ENCODE peak calls at places on chromosomes 13 and 19, in six cellular contexts. One of them, this sample, is unnamed.

GRCh38 chr19:18834644-18834984 is 2.9 kb downstream of the UPF1 start:
- DNase-seq in thyroid gland: no peak
- DNase-seq in epithelial cell of esophagus: no peak
- DNase-seq in hypothalamus: no peak
- DNase-seq in T47D: no peak
- DNase-seq in stimulated activated CD8-positive, alpha-beta memory T cell treated with anti-CD3 and anti-CD28 coated beads, Interleukin-7, amount 100 ng/mL, for 1 hour: no peak
- DNase-seq in this sample: no peak

GRCh38 chr19:41330946-41331678 is 21.1 kb downstream of the CCDC97 start:
- DNase-seq in thyroid gland: no peak
- DNase-seq in epithelial cell of esophagus: no peak
- DNase-seq in hypothalamus: no peak
- DNase-seq in T47D: no peak
- DNase-seq in stimulated activated CD8-positive, alpha-beta memory T cell treated with anti-CD3 and anti-CD28 coated beads, Interleukin-7, amount 100 ng/mL, for 1 hour: no peak
- DNase-seq in this sample: no peak

GRCh38 chr13:91719033-91719432 is 320.6 kb downstream of the GPC5 start:
- DNase-seq in thyroid gland: no peak
- DNase-seq in epithelial cell of esophagus: peak
- DNase-seq in hypothalamus: no peak
- DNase-seq in T47D: no peak
- DNase-seq in stimulated activated CD8-positive, alpha-beta memory T cell treated with anti-CD3 and anti-CD28 coated beads, Interleukin-7, amount 100 ng/mL, for 1 hour: no peak
- DNase-seq in this sample: no peak

GRCh38 chr19:459724-460511 is 915 bp downstream of the SHC2 start:
- DNase-seq in thyroid gland: peak
- DNase-seq in epithelial cell of esophagus: no peak
- DNase-seq in hypothalamus: peak
- DNase-seq in T47D: peak
- DNase-seq in stimulated activated CD8-positive, alpha-beta memory T cell treated with anti-CD3 and anti-CD28 coated beads, Interleukin-7, amount 100 ng/mL, for 1 hour: no peak
- DNase-seq in this sample: no peak

GRCh38 chr13:95535243-95535642 is 17.3 kb upstream of the CLDN10 start:
- DNase-seq in thyroid gland: no peak
- DNase-seq in epithelial cell of esophagus: peak
- DNase-seq in hypothalamus: no peak
- DNase-seq in T47D: peak
- DNase-seq in stimulated activated CD8-positive, alpha-beta memory T cell treated with anti-CD3 and anti-CD28 coated beads, Interleukin-7, amount 100 ng/mL, for 1 hour: no peak
- DNase-seq in this sample: no peak

GRCh38 chr13:53042897-53043296 is 14.3 kb downstream of the OLFM4 start:
- DNase-seq in thyroid gland: no peak
- DNase-seq in epithelial cell of esophagus: no peak
- DNase-seq in hypothalamus: no peak
- DNase-seq in T47D: no peak
- DNase-seq in stimulated activated CD8-positive, alpha-beta memory T cell treated with anti-CD3 and anti-CD28 coated beads, Interleukin-7, amount 100 ng/mL, for 1 hour: no peak
- DNase-seq in this sample: no peak

GRCh38 chr13:94335786-94336357 is 143.6 kb downstream of the DCT start:
- DNase-seq in thyroid gland: no peak
- DNase-seq in epithelial cell of esophagus: peak
- DNase-seq in hypothalamus: no peak
- DNase-seq in T47D: no peak
- DNase-seq in stimulated activated CD8-positive, alpha-beta memory T cell treated with anti-CD3 and anti-CD28 coated beads, Interleukin-7, amount 100 ng/mL, for 1 hour: no peak
- DNase-seq in this sample: no peak

GRCh38 chr13:31168736-31169135 is 7.0 kb upstream of the HSPH1 start:
- DNase-seq in thyroid gland: no peak
- DNase-seq in epithelial cell of esophagus: no peak
- DNase-seq in hypothalamus: no peak
- DNase-seq in T47D: no peak
- DNase-seq in stimulated activated CD8-positive, alpha-beta memory T cell treated with anti-CD3 and anti-CD28 coated beads, Interleukin-7, amount 100 ng/mL, for 1 hour: no peak
- DNase-seq in this sample: no peak

GRCh38 chr19:36401475-36401874 is 17.0 kb downstream of the ZFP82 start:
- DNase-seq in thyroid gland: no peak
- DNase-seq in epithelial cell of esophagus: no peak
- DNase-seq in hypothalamus: no peak
- DNase-seq in T47D: no peak
- DNase-seq in stimulated activated CD8-positive, alpha-beta memory T cell treated with anti-CD3 and anti-CD28 coated beads, Interleukin-7, amount 100 ng/mL, for 1 hour: no peak
- DNase-seq in this sample: no peak

GRCh38 chr13:108609353-108609752 is 20.1 kb upstream of the MYO16 start:
- DNase-seq in thyroid gland: no peak
- DNase-seq in epithelial cell of esophagus: peak
- DNase-seq in hypothalamus: no peak
- DNase-seq in T47D: peak
- DNase-seq in stimulated activated CD8-positive, alpha-beta memory T cell treated with anti-CD3 and anti-CD28 coated beads, Interleukin-7, amount 100 ng/mL, for 1 hour: no peak
- DNase-seq in this sample: no peak

GRCh38 chr13:20383058-20383457 is 142.6 kb downstream of the CRYL1 start:
- DNase-seq in thyroid gland: no peak
- DNase-seq in epithelial cell of esophagus: no peak
- DNase-seq in hypothalamus: no peak
- DNase-seq in T47D: no peak
- DNase-seq in stimulated activated CD8-positive, alpha-beta memory T cell treated with anti-CD3 and anti-CD28 coated beads, Interleukin-7, amount 100 ng/mL, for 1 hour: no peak
- DNase-seq in this sample: no peak

GRCh38 chr19:13846533-13847032 is 30.4 kb upstream of the NANOS3 start:
- DNase-seq in thyroid gland: peak
- DNase-seq in epithelial cell of esophagus: peak
- DNase-seq in hypothalamus: peak
- DNase-seq in T47D: no peak
- DNase-seq in stimulated activated CD8-positive, alpha-beta memory T cell treated with anti-CD3 and anti-CD28 coated beads, Interleukin-7, amount 100 ng/mL, for 1 hour: peak
- DNase-seq in this sample: peak

GRCh38 chr19:32869369-32870153 is at the start of gene SLC7A9:
- DNase-seq in thyroid gland: no peak
- DNase-seq in epithelial cell of esophagus: no peak
- DNase-seq in hypothalamus: no peak
- DNase-seq in T47D: no peak
- DNase-seq in stimulated activated CD8-positive, alpha-beta memory T cell treated with anti-CD3 and anti-CD28 coated beads, Interleukin-7, amount 100 ng/mL, for 1 hour: no peak
- DNase-seq in this sample: no peak

GRCh38 chr13:46100191-46100877 is 4.5 kb downstream of the CPB2 start:
- DNase-seq in thyroid gland: no peak
- DNase-seq in epithelial cell of esophagus: peak
- DNase-seq in hypothalamus: no peak
- DNase-seq in T47D: no peak
- DNase-seq in stimulated activated CD8-positive, alpha-beta memory T cell treated with anti-CD3 and anti-CD28 coated beads, Interleukin-7, amount 100 ng/mL, for 1 hour: no peak
- DNase-seq in this sample: no peak

GRCh38 chr19:56538761-56539263 is at the start of gene ZFP28:
- DNase-seq in thyroid gland: peak
- DNase-seq in epithelial cell of esophagus: no peak
- DNase-seq in hypothalamus: peak
- DNase-seq in T47D: no peak
- DNase-seq in stimulated activated CD8-positive, alpha-beta memory T cell treated with anti-CD3 and anti-CD28 coated beads, Interleukin-7, amount 100 ng/mL, for 1 hour: no peak
- DNase-seq in this sample: no peak

GRCh38 chr13:27504126-27504525 is 53.8 kb upstream of the MTIF3 start:
- DNase-seq in thyroid gland: no peak
- DNase-seq in epithelial cell of esophagus: no peak
- DNase-seq in hypothalamus: no peak
- DNase-seq in T47D: no peak
- DNase-seq in stimulated activated CD8-positive, alpha-beta memory T cell treated with anti-CD3 and anti-CD28 coated beads, Interleukin-7, amount 100 ng/mL, for 1 hour: no peak
- DNase-seq in this sample: no peak

GRCh38 chr13:40480012-40480914 is 186.2 kb downstream of the FOXO1 start:
- DNase-seq in thyroid gland: peak
- DNase-seq in epithelial cell of esophagus: no peak
- DNase-seq in hypothalamus: no peak
- DNase-seq in T47D: no peak
- DNase-seq in stimulated activated CD8-positive, alpha-beta memory T cell treated with anti-CD3 and anti-CD28 coated beads, Interleukin-7, amount 100 ng/mL, for 1 hour: no peak
- DNase-seq in this sample: no peak

GRCh38 chr19:17739121-17739875 is 12.0 kb upstream of the FCHO1 start:
- DNase-seq in thyroid gland: no peak
- DNase-seq in epithelial cell of esophagus: no peak
- DNase-seq in hypothalamus: no peak
- DNase-seq in T47D: no peak
- DNase-seq in stimulated activated CD8-positive, alpha-beta memory T cell treated with anti-CD3 and anti-CD28 coated beads, Interleukin-7, amount 100 ng/mL, for 1 hour: no peak
- DNase-seq in this sample: no peak

GRCh38 chr13:51148223-51148951 is 37.3 kb upstream of the C13orf42 start:
- DNase-seq in thyroid gland: no peak
- DNase-seq in epithelial cell of esophagus: no peak
- DNase-seq in hypothalamus: no peak
- DNase-seq in T47D: no peak
- DNase-seq in stimulated activated CD8-positive, alpha-beta memory T cell treated with anti-CD3 and anti-CD28 coated beads, Interleukin-7, amount 100 ng/mL, for 1 hour: no peak
- DNase-seq in this sample: no peak

GRCh38 chr13:110850840-110851239 is 64.0 kb downstream of the ANKRD10 start:
- DNase-seq in thyroid gland: no peak
- DNase-seq in epithelial cell of esophagus: no peak
- DNase-seq in hypothalamus: no peak
- DNase-seq in T47D: peak
- DNase-seq in stimulated activated CD8-positive, alpha-beta memory T cell treated with anti-CD3 and anti-CD28 coated beads, Interleukin-7, amount 100 ng/mL, for 1 hour: no peak
- DNase-seq in this sample: no peak

GRCh38 chr19:37699057-37699456 is 20.5 kb downstream of the ZNF607 start:
- DNase-seq in thyroid gland: no peak
- DNase-seq in epithelial cell of esophagus: no peak
- DNase-seq in hypothalamus: no peak
- DNase-seq in T47D: no peak
- DNase-seq in stimulated activated CD8-positive, alpha-beta memory T cell treated with anti-CD3 and anti-CD28 coated beads, Interleukin-7, amount 100 ng/mL, for 1 hour: no peak
- DNase-seq in this sample: no peak

GRCh38 chr13:21813844-21814243 is 143.0 kb downstream of the FGF9 start:
- DNase-seq in thyroid gland: no peak
- DNase-seq in epithelial cell of esophagus: peak
- DNase-seq in hypothalamus: no peak
- DNase-seq in T47D: no peak
- DNase-seq in stimulated activated CD8-positive, alpha-beta memory T cell treated with anti-CD3 and anti-CD28 coated beads, Interleukin-7, amount 100 ng/mL, for 1 hour: no peak
- DNase-seq in this sample: no peak

GRCh38 chr19:3161453-3161852 is 17.1 kb upstream of the S1PR4 start:
- DNase-seq in thyroid gland: no peak
- DNase-seq in epithelial cell of esophagus: peak
- DNase-seq in hypothalamus: no peak
- DNase-seq in T47D: no peak
- DNase-seq in stimulated activated CD8-positive, alpha-beta memory T cell treated with anti-CD3 and anti-CD28 coated beads, Interleukin-7, amount 100 ng/mL, for 1 hour: no peak
- DNase-seq in this sample: no peak

GRCh38 chr19:37987356-37988332 is 80.6 kb downstream of the SIPA1L3 start:
- DNase-seq in thyroid gland: no peak
- DNase-seq in epithelial cell of esophagus: no peak
- DNase-seq in hypothalamus: no peak
- DNase-seq in T47D: peak
- DNase-seq in stimulated activated CD8-positive, alpha-beta memory T cell treated with anti-CD3 and anti-CD28 coated beads, Interleukin-7, amount 100 ng/mL, for 1 hour: no peak
- DNase-seq in this sample: no peak

GRCh38 chr19:3296034-3296433 is 70.3 kb upstream of the NFIC start:
- DNase-seq in thyroid gland: no peak
- DNase-seq in epithelial cell of esophagus: no peak
- DNase-seq in hypothalamus: no peak
- DNase-seq in T47D: no peak
- DNase-seq in stimulated activated CD8-positive, alpha-beta memory T cell treated with anti-CD3 and anti-CD28 coated beads, Interleukin-7, amount 100 ng/mL, for 1 hour: no peak
- DNase-seq in this sample: no peak

GRCh38 chr13:30346159-30346788 is 38.9 kb upstream of the KATNAL1 start:
- DNase-seq in thyroid gland: no peak
- DNase-seq in epithelial cell of esophagus: no peak
- DNase-seq in hypothalamus: no peak
- DNase-seq in T47D: no peak
- DNase-seq in stimulated activated CD8-positive, alpha-beta memory T cell treated with anti-CD3 and anti-CD28 coated beads, Interleukin-7, amount 100 ng/mL, for 1 hour: peak
- DNase-seq in this sample: peak

GRCh38 chr13:95226932-95227718 is 74.1 kb downstream of the ABCC4 start:
- DNase-seq in thyroid gland: no peak
- DNase-seq in epithelial cell of esophagus: no peak
- DNase-seq in hypothalamus: no peak
- DNase-seq in T47D: no peak
- DNase-seq in stimulated activated CD8-positive, alpha-beta memory T cell treated with anti-CD3 and anti-CD28 coated beads, Interleukin-7, amount 100 ng/mL, for 1 hour: no peak
- DNase-seq in this sample: peak

GRCh38 chr13:96020155-96020575 is 33.0 kb downstream of the UGGT2 start:
- DNase-seq in thyroid gland: peak
- DNase-seq in epithelial cell of esophagus: peak
- DNase-seq in hypothalamus: peak
- DNase-seq in T47D: peak
- DNase-seq in stimulated activated CD8-positive, alpha-beta memory T cell treated with anti-CD3 and anti-CD28 coated beads, Interleukin-7, amount 100 ng/mL, for 1 hour: no peak
- DNase-seq in this sample: no peak

GRCh38 chr13:113398963-113399754 is 35.2 kb upstream of the GRTP1 start:
- DNase-seq in thyroid gland: no peak
- DNase-seq in epithelial cell of esophagus: no peak
- DNase-seq in hypothalamus: no peak
- DNase-seq in T47D: no peak
- DNase-seq in stimulated activated CD8-positive, alpha-beta memory T cell treated with anti-CD3 and anti-CD28 coated beads, Interleukin-7, amount 100 ng/mL, for 1 hour: no peak
- DNase-seq in this sample: no peak

GRCh38 chr19:18657590-18658365 is 20.9 kb downstream of the KLHL26 start:
- DNase-seq in thyroid gland: no peak
- DNase-seq in epithelial cell of esophagus: no peak
- DNase-seq in hypothalamus: peak
- DNase-seq in T47D: no peak
- DNase-seq in stimulated activated CD8-positive, alpha-beta memory T cell treated with anti-CD3 and anti-CD28 coated beads, Interleukin-7, amount 100 ng/mL, for 1 hour: no peak
- DNase-seq in this sample: no peak

GRCh38 chr19:19552811-19553210 is 14.7 kb downstream of the CILP2 start:
- DNase-seq in thyroid gland: no peak
- DNase-seq in epithelial cell of esophagus: peak
- DNase-seq in hypothalamus: no peak
- DNase-seq in T47D: peak
- DNase-seq in stimulated activated CD8-positive, alpha-beta memory T cell treated with anti-CD3 and anti-CD28 coated beads, Interleukin-7, amount 100 ng/mL, for 1 hour: no peak
- DNase-seq in this sample: no peak

GRCh38 chr13:102999498-102999897 is 66.7 kb downstream of the SLC10A2 start:
- DNase-seq in thyroid gland: no peak
- DNase-seq in epithelial cell of esophagus: no peak
- DNase-seq in hypothalamus: no peak
- DNase-seq in T47D: no peak
- DNase-seq in stimulated activated CD8-positive, alpha-beta memory T cell treated with anti-CD3 and anti-CD28 coated beads, Interleukin-7, amount 100 ng/mL, for 1 hour: no peak
- DNase-seq in this sample: no peak

GRCh38 chr13:100298691-100299090 is 209.8 kb downstream of the PCCA start:
- DNase-seq in thyroid gland: no peak
- DNase-seq in epithelial cell of esophagus: no peak
- DNase-seq in hypothalamus: no peak
- DNase-seq in T47D: no peak
- DNase-seq in stimulated activated CD8-positive, alpha-beta memory T cell treated with anti-CD3 and anti-CD28 coated beads, Interleukin-7, amount 100 ng/mL, for 1 hour: no peak
- DNase-seq in this sample: no peak

GRCh38 chr13:51844862-51845573 is at the start of gene TMEM272:
- DNase-seq in thyroid gland: peak
- DNase-seq in epithelial cell of esophagus: peak
- DNase-seq in hypothalamus: peak
- DNase-seq in T47D: peak
- DNase-seq in stimulated activated CD8-positive, alpha-beta memory T cell treated with anti-CD3 and anti-CD28 coated beads, Interleukin-7, amount 100 ng/mL, for 1 hour: no peak
- DNase-seq in this sample: peak

GRCh38 chr19:5445667-5446066 is 9.6 kb upstream of the ZNRF4 start:
- DNase-seq in thyroid gland: no peak
- DNase-seq in epithelial cell of esophagus: peak
- DNase-seq in hypothalamus: no peak
- DNase-seq in T47D: no peak
- DNase-seq in stimulated activated CD8-positive, alpha-beta memory T cell treated with anti-CD3 and anti-CD28 coated beads, Interleukin-7, amount 100 ng/mL, for 1 hour: no peak
- DNase-seq in this sample: no peak

GRCh38 chr13:77507931-77508776 is 27.4 kb upstream of the SCEL start:
- DNase-seq in thyroid gland: no peak
- DNase-seq in epithelial cell of esophagus: peak
- DNase-seq in hypothalamus: no peak
- DNase-seq in T47D: no peak
- DNase-seq in stimulated activated CD8-positive, alpha-beta memory T cell treated with anti-CD3 and anti-CD28 coated beads, Interleukin-7, amount 100 ng/mL, for 1 hour: no peak
- DNase-seq in this sample: no peak

GRCh38 chr13:99218545-99218944 is 17.9 kb downstream of the UBAC2 start:
- DNase-seq in thyroid gland: peak
- DNase-seq in epithelial cell of esophagus: no peak
- DNase-seq in hypothalamus: peak
- DNase-seq in T47D: no peak
- DNase-seq in stimulated activated CD8-positive, alpha-beta memory T cell treated with anti-CD3 and anti-CD28 coated beads, Interleukin-7, amount 100 ng/mL, for 1 hour: no peak
- DNase-seq in this sample: no peak

GRCh38 chr13:49225358-49226042 is 5.4 kb downstream of the MLNR start:
- DNase-seq in thyroid gland: peak
- DNase-seq in epithelial cell of esophagus: peak
- DNase-seq in hypothalamus: no peak
- DNase-seq in T47D: peak
- DNase-seq in stimulated activated CD8-positive, alpha-beta memory T cell treated with anti-CD3 and anti-CD28 coated beads, Interleukin-7, amount 100 ng/mL, for 1 hour: no peak
- DNase-seq in this sample: no peak

GRCh38 chr19:14410775-14411134 is 8.4 kb downstream of the DDX39A start:
- DNase-seq in thyroid gland: no peak
- DNase-seq in epithelial cell of esophagus: no peak
- DNase-seq in hypothalamus: no peak
- DNase-seq in T47D: no peak
- DNase-seq in stimulated activated CD8-positive, alpha-beta memory T cell treated with anti-CD3 and anti-CD28 coated beads, Interleukin-7, amount 100 ng/mL, for 1 hour: no peak
- DNase-seq in this sample: no peak